ENCODE peak calls at places on chromosome 11, in ten cellular contexts. P, M, D, Q, F, E, B, Z, Y and J are unnamed samples. For H3K4me1, the result is how much of the 10 kb centered on the place peaks cover.

GRCh38 chr11:89437317-89437716 is 53.9 kb downstream of the NOX4 start:
- DNase-seq in F (no peak), B (no peak), D (no peak), E (no peak), P (no peak), M (peak), Z (no peak), Q (no peak), Y (no peak), J (no peak)

GRCh38 chr11:1260023-1260501 is 37.2 kb downstream of the MUC5B start:
- DNase-seq in F (no peak), B (no peak), E (no peak), M (no peak), P (peak), Z (peak), Y (peak), Q (peak), D (no peak), J (no peak)

GRCh38 chr11:66614073-66614472 is 2.4 kb upstream of the RBM14 start:
- DNase-seq in M (no peak), F (no peak), Y (no peak), Q (no peak), Z (no peak), P (no peak), E (no peak), D (no peak), B (no peak), J (no peak)

GRCh38 chr11:92329644-92330043 is 105.0 kb downstream of the FAT3 start:
- DNase-seq in B (no peak), Y (no peak), E (no peak), P (no peak), Z (no peak), F (no peak), Q (no peak), M (no peak), D (no peak), J (no peak)

GRCh38 chr11:36333468-36333867 is 37.4 kb downstream of the PRR5L start:
- DNase-seq in Y (no peak), M (no peak), P (no peak), Z (no peak), D (no peak), E (no peak), Q (no peak), B (no peak), F (no peak), J (no peak)

GRCh38 chr11:94153320-94153719 is 24.7 kb downstream of the PANX1 start:
- DNase-seq in Z (no peak), B (no peak), D (no peak), E (no peak), Y (no peak), F (no peak), Q (peak), M (no peak), P (no peak), J (no peak)

GRCh38 chr11:112539741-112540140 is 279.1 kb upstream of the PLET1 start:
- DNase-seq in F (no peak), B (no peak), Y (no peak), P (no peak), Z (no peak), M (no peak), D (no peak), Q (no peak), E (no peak), J (no peak)

GRCh38 chr11:108538502-108538901 is 40.3 kb upstream of the POGLUT3 start:
- DNase-seq in Y (no peak), D (no peak), P (no peak), M (no peak), F (no peak), B (no peak), E (no peak), Z (no peak), Q (no peak), J (no peak)

GRCh38 chr11:783581-784015 is 6.3 kb downstream of the CEND1 start:
- DNase-seq in Z (peak), Q (peak), P (peak), F (peak), Y (peak), E (peak), B (peak), M (peak), D (peak), J (no peak)

GRCh38 chr11:107733518-107733917 is 21.7 kb upstream of the SLN start:
- DNase-seq in Q (no peak), Z (no peak), D (no peak), E (no peak), M (no peak), Y (no peak), F (no peak), B (no peak), P (no peak), J (no peak)

GRCh38 chr11:120013325-120014250 is 124.3 kb downstream of the TRIM29 start:
- DNase-seq in B (no peak), D (peak), E (no peak), Z (peak), Y (peak), Q (peak), M (peak), F (no peak), P (no peak), J (no peak)

GRCh38 chr11:65658174-65659021 is 4.3 kb downstream of the RELA start:
- DNase-seq in Z (no peak), Y (no peak), F (peak), P (peak), D (no peak), B (no peak), E (no peak), Q (no peak), M (no peak), J (no peak)

GRCh38 chr11:121467965-121468364 is 15.2 kb upstream of the SORL1-AS1 start:
- DNase-seq in P (no peak), D (no peak), B (no peak), F (no peak), Z (no peak), Y (no peak), Q (no peak), E (no peak), M (no peak), J (peak)

GRCh38 chr11:7892751-7893356 is 38.2 kb downstream of the OR10A6 start:
- DNase-seq in P (no peak), Q (no peak), E (no peak), F (no peak), B (no peak), Z (no peak), D (no peak), M (peak), Y (no peak), J (peak)

GRCh38 chr11:110793556-110793955 is 81.3 kb upstream of the ARHGAP20 start:
- DNase-seq in Q (no peak), B (no peak), D (no peak), F (no peak), P (no peak), E (no peak), M (peak), Z (no peak), Y (no peak), J (no peak)

GRCh38 chr11:131579932-131580387 is 209.5 kb downstream of the NTM start:
- DNase-seq in Z (no peak), Y (no peak), F (no peak), M (peak), D (peak), E (no peak), P (no peak), B (no peak), Q (no peak), J (no peak)

GRCh38 chr11:59773082-59773438 is 17.9 kb downstream of the STX3 start:
- DNase-seq in E (no peak), F (no peak), D (no peak), P (no peak), M (no peak), Q (no peak), Z (no peak), Y (no peak), B (no peak), J (no peak)

GRCh38 chr11:27697679-27698275 is 2.5 kb downstream of the BDNF start:
- DNase-seq in D (no peak), P (no peak), M (no peak), Z (no peak), E (no peak), B (no peak), Q (no peak), Y (no peak), F (no peak), J (no peak)

GRCh38 chr11:6319879-6320410 is 356 bp downstream of the CAVIN3 start:
- DNase-seq in Y (peak), P (peak), Q (peak), M (peak), Z (peak), E (peak), D (peak), B (peak), F (peak), J (no peak)

GRCh38 chr11:128897841-128898240 is 6.7 kb downstream of the KCNJ5 start:
- DNase-seq in P (no peak), B (no peak), F (no peak), Z (no peak), Y (no peak), Q (no peak), M (no peak), D (no peak), E (no peak), J (no peak)

GRCh38 chr11:88320149-88320559 is 17.4 kb downstream of the CTSC start:
- DNase-seq in Q (no peak), D (no peak), P (no peak), Y (no peak), E (no peak), B (no peak), F (no peak), M (no peak), Z (no peak), J (no peak)

GRCh38 chr11:125275905-125276634 is 111.5 kb downstream of the PKNOX2 start:
- DNase-seq in Q (no peak), B (no peak), M (no peak), Z (no peak), E (no peak), D (no peak), F (no peak), P (no peak), Y (no peak), J (no peak)

GRCh38 chr11:101974255-101974654 is 57.9 kb upstream of the ANGPTL5 start:
- DNase-seq in Y (no peak), P (no peak), B (no peak), Z (no peak), M (no peak), E (no peak), Q (no peak), F (no peak), D (no peak), J (no peak)

GRCh38 chr11:13318498-13319295 is 41.1 kb downstream of the BMAL1 start:
- DNase-seq in M (no peak), F (no peak), B (no peak), E (no peak), Q (no peak), Y (no peak), D (no peak), P (no peak), Z (no peak), J (no peak)

GRCh38 chr11:6234314-6235031 is at the start of gene FHIP1B:
- DNase-seq in F (peak), Q (peak), M (peak), B (peak), D (peak), Z (peak), E (peak), P (peak), Y (peak), J (peak)

GRCh38 chr11:77074626-77075221 is 8.0 kb downstream of the CAPN5 start:
- DNase-seq in M (no peak), F (no peak), Z (peak), B (no peak), Q (peak), D (no peak), P (no peak), E (no peak), Y (no peak), J (no peak)

GRCh38 chr11:10309163-10310093 is 4.6 kb downstream of the ADM start:
- DNase-seq in Y (peak), B (peak), F (peak), M (no peak), Q (peak), E (peak), D (peak), Z (peak), P (peak), J (no peak)
- H3K4me1 ChIP-seq in Y (under half), B (under half), F (under half), M (under half), Q (half or more), E (under half), D (under half), Z (under half), P (under half), J (under half)

DNA sequence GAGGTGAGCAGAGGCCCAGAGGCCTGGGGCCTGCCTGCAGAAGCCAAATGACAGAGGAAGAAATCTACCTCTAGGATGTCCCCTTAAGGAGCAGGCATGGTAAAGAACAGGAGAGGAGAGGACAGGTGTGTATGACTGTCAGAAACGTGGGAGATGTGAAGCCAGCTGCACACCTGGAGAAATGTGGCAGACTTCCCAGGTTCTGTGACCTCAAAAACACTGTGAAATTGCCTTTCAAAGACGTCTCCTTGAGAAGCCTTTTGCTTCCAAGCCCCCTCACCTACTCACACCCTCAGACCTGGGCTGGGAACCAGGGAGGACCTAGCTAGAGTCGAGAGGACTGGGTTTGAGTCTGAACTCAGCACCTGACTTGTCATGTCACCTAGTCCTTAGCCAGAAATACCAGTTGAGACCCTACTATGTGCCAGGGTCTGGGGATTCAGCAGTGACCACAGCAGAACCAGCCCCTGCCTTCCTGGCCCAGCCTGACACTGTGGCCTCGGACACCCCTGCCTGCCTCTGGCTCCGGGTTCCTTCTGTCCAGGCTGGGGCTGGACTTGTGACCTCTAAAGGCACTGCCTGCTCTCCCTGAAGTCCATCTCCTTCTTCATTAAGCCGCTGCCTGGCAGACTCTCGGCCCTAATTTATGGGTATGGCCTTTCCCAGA is 5.6 kb downstream of the TPBGL start:
- DNase-seq in D (peak), F (peak), Q (no peak), E (peak), B (peak), Y (peak), M (no peak), P (no peak), Z (no peak), J (no peak)
- H3K4me3 ChIP-seq in D (no peak), F (no peak), Q (no peak), E (no peak), B (no peak), Y (no peak), M (no peak), P (no peak), Z (no peak), J (no peak)

GRCh38 chr11:45333506-45333971 is 47.4 kb upstream of the SYT13 start:
- DNase-seq in P (no peak), M (no peak), Q (peak), B (no peak), E (peak), D (peak), F (no peak), Y (peak), Z (peak), J (no peak)
- H3K27ac ChIP-seq in P (peak), M (no peak), Q (peak), B (no peak), E (peak), D (no peak), F (peak), Y (no peak), Z (no peak), J (no peak)

DNA sequence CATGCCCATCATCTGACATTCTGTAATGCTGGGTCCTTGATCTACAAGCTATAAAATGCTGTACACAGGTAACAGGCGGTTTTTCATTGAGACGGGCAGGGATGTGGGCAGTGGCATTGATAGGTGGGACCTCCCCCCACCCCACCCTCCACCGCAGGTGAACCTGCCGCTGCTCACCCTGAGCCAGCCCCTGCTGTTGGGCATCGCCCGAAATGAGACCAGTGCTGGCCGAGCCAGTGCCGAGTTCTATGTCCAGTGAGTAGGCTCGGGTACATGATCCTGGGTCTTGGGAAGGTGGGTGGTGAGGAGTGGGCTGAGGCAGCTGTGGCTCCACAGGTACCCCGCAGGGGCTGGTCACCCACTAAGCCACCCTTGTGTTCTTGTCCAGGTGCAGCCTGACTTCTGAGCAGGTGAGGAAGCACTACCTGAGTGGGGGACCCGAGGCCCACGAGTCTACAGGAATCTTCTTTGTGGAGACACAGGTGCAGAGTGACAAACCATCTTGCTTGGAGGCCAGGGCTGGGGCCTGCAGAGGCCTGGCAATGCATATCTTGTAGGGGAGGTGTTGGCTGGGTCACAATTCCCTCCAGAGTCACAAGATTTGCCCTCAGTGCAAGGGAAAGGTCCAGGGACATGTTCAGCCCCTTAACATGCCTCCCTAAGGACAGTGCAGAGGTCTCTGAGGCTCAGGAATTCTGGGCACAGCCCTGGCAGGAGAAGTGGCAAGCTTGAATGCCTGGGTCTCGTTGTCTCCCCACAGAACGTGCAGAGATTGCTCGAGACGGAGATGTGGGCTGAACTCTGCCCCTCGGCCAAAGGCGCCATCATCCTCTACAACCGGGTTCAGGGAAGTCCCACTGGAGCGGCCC is 1.0 kb upstream of the DNAJC4 start:
- DNase-seq in F (peak), Z (peak), E (no peak), B (peak), Y (peak), Q (no peak), D (peak), M (no peak), P (no peak), J (no peak)
- H3K4me1 ChIP-seq in F (half or more), Z (under half), E (half or more), B (under half), Y (under half), Q (half or more), D (half or more), M (under half), P (half or more), J (half or more)